ENCODE peak calls at places on chromosomes 2 and 18, in nine cellular contexts. M is pons; H is GM03348; D is occipital lobe; B is lung microvascular endothelial cell; V is foreskin fibroblast; L is stimulated activated CD4-positive, alpha-beta T cell treated with anti-CD3 and anti-CD28 coated beads, Interleukin-1b, Interleukin-23, amount 100 ng/mL, for 24 hours; J is stimulated activated CD8-positive, alpha-beta memory T cell treated with anti-CD3 and anti-CD28 coated beads, Interleukin-7, amount 100 ng/mL, for 24 hours; T is astrocyte of the spinal cord. P is an unnamed sample.

GRCh38 chr2:31414601-31415241 is at the start of gene XDH:
- DNase-seq in M (no peak), H (no peak), D (no peak), B (no peak), V (peak; percentile 70), L (no peak), J (no peak), T (no peak), P (no peak)

GRCh38 chr2:1708476-1709334 is 35.6 kb downstream of the PXDN start:
- DNase-seq in M (no peak), H (no peak), D (no peak), B (peak; percentile 49), V (peak; percentile 23), L (no peak), J (no peak), T (peak; percentile 29), P (no peak)

GRCh38 chr2:208466133-208466919 is 59.7 kb downstream of the PTH2R start:
- DNase-seq in M (peak; percentile 48), H (peak; percentile 23), D (peak; percentile 2), B (peak; percentile 36), V (peak; percentile 0), L (no peak), J (no peak), T (peak; percentile 17), P (peak; percentile 3)

GRCh38 chr2:84546551-84546950 is 30.3 kb downstream of the DNAH6 start:
- DNase-seq in M (no peak), H (no peak), D (no peak), B (no peak), V (no peak), L (no peak), J (no peak), T (no peak), P (no peak)

GRCh38 chr18:45981852-45982251 is 14.7 kb upstream of the EPG5 start:
- DNase-seq in M (no peak), H (no peak), D (no peak), B (no peak), V (peak; percentile 20), L (no peak), J (no peak), T (no peak), P (no peak)

GRCh38 chr18:10798727-10799435 is 273.1 kb downstream of the NAPG start:
- DNase-seq in M (no peak), H (peak; percentile 6), D (no peak), B (no peak), V (peak; percentile 26), L (no peak), J (no peak), T (peak; percentile 10), P (no peak)

GRCh38 chr2:214902273-214902672 is 92.8 kb upstream of the BARD1 start:
- DNase-seq in M (no peak), H (no peak), D (no peak), B (no peak), V (no peak), L (no peak), J (no peak), T (no peak), P (no peak)

GRCh38 chr2:4693266-4693665 is 989.9 kb downstream of the DCDC2C start:
- DNase-seq in M (no peak), H (no peak), D (no peak), B (no peak), V (no peak), L (no peak), J (no peak), T (peak; percentile 53), P (no peak)

GRCh38 chr2:238458641-238459040 is 31.9 kb downstream of the ASB1 start:
- DNase-seq in M (no peak), H (peak; percentile 55), D (no peak), B (no peak), V (peak; percentile 41), L (no peak), J (no peak), T (peak; percentile 16), P (no peak)

GRCh38 chr2:48433682-48434081 is 96.3 kb upstream of the STON1 start:
- DNase-seq in M (peak; percentile 85), H (no peak), D (no peak), B (peak; percentile 14), V (no peak), L (no peak), J (no peak), T (no peak), P (no peak)

GRCh38 chr2:200756618-200757321 is 54.9 kb upstream of the BZW1 start:
- DNase-seq in M (no peak), H (peak; percentile 84), D (no peak), B (no peak), V (peak; percentile 89), L (no peak), J (no peak), T (peak; percentile 87), P (no peak)

GRCh38 chr2:46796843-46797625 is 118.6 kb downstream of the MCFD2 start:
- DNase-seq in M (no peak), H (no peak), D (no peak), B (no peak), V (peak; percentile 81), L (no peak), J (no peak), T (no peak), P (no peak)

GRCh38 chr2:43026451-43027102 is 199.8 kb downstream of the ZFP36L2 start:
- DNase-seq in M (no peak), H (no peak), D (no peak), B (no peak), V (peak; percentile 60), L (no peak), J (no peak), T (no peak), P (no peak)

GRCh38 chr2:63050916-63051794 is 525 bp downstream of the OTX1 start:
- DNase-seq in M (no peak), H (no peak), D (no peak), B (no peak), V (peak; percentile 18), L (no peak), J (no peak), T (no peak), P (no peak)

GRCh38 chr2:38676681-38677080 is 10.8 kb downstream of the GALM start:
- DNase-seq in M (no peak), H (no peak), D (no peak), B (no peak), V (no peak), L (no peak), J (no peak), T (no peak), P (no peak)

GRCh38 chr2:45731146-45731545 is 79.7 kb downstream of the PRKCE start:
- DNase-seq in M (no peak), H (no peak), D (no peak), B (no peak), V (no peak), L (no peak), J (no peak), T (no peak), P (no peak)

GRCh38 chr18:47710451-47710850 is 220.0 kb downstream of the SMAD2 start:
- DNase-seq in M (no peak), H (no peak), D (no peak), B (no peak), V (no peak), L (no peak), J (no peak), T (no peak), P (no peak)

GRCh38 chr2:164478205-164478604 is 143.1 kb downstream of the GRB14 start:
- DNase-seq in M (no peak), H (no peak), D (no peak), B (no peak), V (no peak), L (no peak), J (no peak), T (no peak), P (no peak)

GRCh38 chr18:1002653-1003178 is 98.0 kb downstream of the ADCYAP1 start:
- DNase-seq in M (no peak), H (peak; percentile 38), D (no peak), B (no peak), V (no peak), L (no peak), J (no peak), T (peak; percentile 66), P (no peak)

GRCh38 chr18:13566941-13567762 is 159.2 kb downstream of the FAM210A start:
- DNase-seq in M (peak; percentile 83), H (peak; percentile 20), D (peak; percentile 29), B (no peak), V (peak; percentile 45), L (no peak), J (no peak), T (peak; percentile 20), P (no peak)

GRCh38 chr2:148273158-148273691 is 252.3 kb downstream of the MBD5 start:
- DNase-seq in M (no peak), H (no peak), D (no peak), B (no peak), V (no peak), L (no peak), J (no peak), T (peak; percentile 12), P (no peak)

GRCh38 chr2:104976603-104977120 is 61.2 kb upstream of the MRPS9 start:
- DNase-seq in M (peak; percentile 31), H (no peak), D (no peak), B (no peak), V (no peak), L (no peak), J (no peak), T (no peak), P (no peak)

GRCh38 chr2:179488563-179488962 is 223.9 kb upstream of the SESTD1 start:
- DNase-seq in M (no peak), H (no peak), D (no peak), B (no peak), V (no peak), L (no peak), J (no peak), T (no peak), P (no peak)

GRCh38 chr2:102020596-102021170 is 28.9 kb downstream of the IL1R2 start:
- DNase-seq in M (peak; percentile 69), H (peak; percentile 88), D (peak; percentile 68), B (peak; percentile 88), V (peak; percentile 94), L (peak; percentile 79), J (peak; percentile 77), T (peak; percentile 91), P (peak; percentile 1)

GRCh38 chr2:231677632-231678104 is 30.7 kb upstream of the PTMA start:
- DNase-seq in M (peak; percentile 94), H (peak; percentile 81), D (peak; percentile 62), B (peak; percentile 90), V (peak; percentile 87), L (peak; percentile 66), J (peak; percentile 69), T (peak; percentile 81), P (peak; percentile 69)

GRCh38 chr2:45269149-45269793 is 260.0 kb upstream of the SIX2 start:
- DNase-seq in M (no peak), H (no peak), D (no peak), B (no peak), V (peak; percentile 63), L (no peak), J (no peak), T (no peak), P (no peak)

GRCh38 chr18:51666717-51667320 is 469.3 kb upstream of the MEX3C start:
- DNase-seq in M (peak; percentile 72), H (no peak), D (peak; percentile 11), B (peak; percentile 1), V (no peak), L (no peak), J (no peak), T (peak; percentile 55), P (peak; percentile 20)

GRCh38 chr2:119753041-119753929 is 6.4 kb upstream of the PTPN4 start:
- DNase-seq in M (peak; percentile 73), H (peak; percentile 54), D (no peak), B (peak; percentile 70), V (peak; percentile 76), L (no peak), J (no peak), T (peak; percentile 55), P (no peak)

GRCh38 chr2:142545036-142545435 is 332.4 kb upstream of the KYNU start:
- DNase-seq in M (no peak), H (no peak), D (no peak), B (no peak), V (no peak), L (no peak), J (no peak), T (peak; percentile 67), P (no peak)

GRCh38 chr2:8525582-8526402 is 156.1 kb upstream of the ID2 start:
- DNase-seq in M (peak; percentile 81), H (no peak), D (peak; percentile 8), B (peak; percentile 47), V (no peak), L (no peak), J (no peak), T (peak; percentile 31), P (peak; percentile 92)

GRCh38 chr2:209642146-209642815 is 129.4 kb upstream of the UNC80 start:
- DNase-seq in M (no peak), H (no peak), D (no peak), B (peak; percentile 11), V (peak; percentile 37), L (no peak), J (no peak), T (peak; percentile 20), P (no peak)

P was measured in DMS79.